ENCODE peak calls at places on chromosomes 16 and 17, in four cellular contexts. One of them, this sample, is unnamed.

GRCh38 chr17:4247981-4248388 is 15.8 kb downstream of the ANKFY1 start:
- DNase-seq in mesothelial cell of epicardium: no peak
- DNase-seq in uterus: no peak
- DNase-seq in GM12865: no peak
- DNase-seq in this sample: no peak

GRCh38 chr17:56319531-56319930 is 166.3 kb downstream of the ANKFN1 start:
- DNase-seq in mesothelial cell of epicardium: no peak
- DNase-seq in uterus: no peak
- DNase-seq in GM12865: peak; percentile 54
- DNase-seq in this sample: no peak

GRCh38 chr17:77867308-77867781 is 91.2 kb upstream of the TNRC6C start:
- DNase-seq in mesothelial cell of epicardium: no peak
- DNase-seq in uterus: no peak
- DNase-seq in GM12865: peak; percentile 41
- DNase-seq in this sample: no peak

GRCh38 chr17:32936894-32937500 is 9.0 kb downstream of the TMEM98 start:
- DNase-seq in mesothelial cell of epicardium: peak; percentile 71
- DNase-seq in uterus: peak; percentile 83
- DNase-seq in GM12865: peak; percentile 72
- DNase-seq in this sample: peak; percentile 66

GRCh38 chr17:58710948-58711552 is 18.6 kb downstream of the RAD51C start:
- DNase-seq in mesothelial cell of epicardium: no peak
- DNase-seq in uterus: no peak
- DNase-seq in GM12865: peak; percentile 70
- DNase-seq in this sample: peak; percentile 54

GRCh38 chr16:48628359-48628985 is 18.5 kb upstream of the N4BP1 start:
- DNase-seq in mesothelial cell of epicardium: no peak
- DNase-seq in uterus: no peak
- DNase-seq in GM12865: no peak
- DNase-seq in this sample: no peak

GRCh38 chr16:66651474-66651765 is 45.1 kb downstream of the CMTM4 start:
- DNase-seq in mesothelial cell of epicardium: no peak
- DNase-seq in uterus: no peak
- DNase-seq in GM12865: no peak
- DNase-seq in this sample: no peak

GRCh38 chr17:28745052-28745776 is 1.4 kb downstream of the TRAF4 start:
- DNase-seq in mesothelial cell of epicardium: peak; percentile 62
- DNase-seq in uterus: peak; percentile 51
- DNase-seq in GM12865: peak; percentile 65
- DNase-seq in this sample: peak; percentile 79

GRCh38 chr17:78174870-78175642 is 6.7 kb downstream of the SYNGR2 start:
- DNase-seq in mesothelial cell of epicardium: no peak
- DNase-seq in uterus: no peak
- DNase-seq in GM12865: no peak
- DNase-seq in this sample: no peak

GRCh38 chr17:40303009-40303657 is 5.8 kb upstream of the RARA start:
- DNase-seq in mesothelial cell of epicardium: no peak
- DNase-seq in uterus: peak; percentile 44
- DNase-seq in GM12865: peak; percentile 65
- DNase-seq in this sample: peak; percentile 53

GRCh38 chr17:51820252-51820651 is 338.3 kb downstream of the CA10 start:
- DNase-seq in mesothelial cell of epicardium: no peak
- DNase-seq in uterus: no peak
- DNase-seq in GM12865: no peak
- DNase-seq in this sample: no peak

GRCh38 chr17:57918017-57918895 is 37.0 kb downstream of the CUEDC1 start:
- DNase-seq in mesothelial cell of epicardium: no peak
- DNase-seq in uterus: no peak
- DNase-seq in GM12865: no peak
- DNase-seq in this sample: no peak

GRCh38 chr17:40168262-40168832 is 8.9 kb upstream of the RAPGEFL1 start:
- DNase-seq in mesothelial cell of epicardium: no peak
- DNase-seq in uterus: no peak
- DNase-seq in GM12865: peak; percentile 65
- DNase-seq in this sample: no peak

GRCh38 chr16:30430428-30430970 is 669 bp upstream of the DCTPP1 start:
- DNase-seq in mesothelial cell of epicardium: no peak
- DNase-seq in uterus: peak; percentile 33
- DNase-seq in GM12865: no peak
- DNase-seq in this sample: no peak

GRCh38 chr16:4676826-4677225 is 16.5 kb upstream of the NUDT16L1 start:
- DNase-seq in mesothelial cell of epicardium: no peak
- DNase-seq in uterus: no peak
- DNase-seq in GM12865: no peak
- DNase-seq in this sample: no peak

GRCh38 chr17:77481476-77482374 is 341.0 kb downstream of the SEC14L1 start:
- DNase-seq in mesothelial cell of epicardium: no peak
- DNase-seq in uterus: no peak
- DNase-seq in GM12865: no peak
- DNase-seq in this sample: no peak

GRCh38 chr16:66687906-66688625 is 8.5 kb downstream of the CMTM4 start:
- DNase-seq in mesothelial cell of epicardium: no peak
- DNase-seq in uterus: no peak
- DNase-seq in GM12865: no peak
- DNase-seq in this sample: no peak

GRCh38 chr17:65594585-65594940 is 33.1 kb upstream of the AXIN2 start:
- DNase-seq in mesothelial cell of epicardium: no peak
- DNase-seq in uterus: no peak
- DNase-seq in GM12865: peak; percentile 5
- DNase-seq in this sample: no peak

GRCh38 chr16:56965149-56965938 is 3.6 kb downstream of the CETP start:
- DNase-seq in mesothelial cell of epicardium: no peak
- DNase-seq in uterus: no peak
- DNase-seq in GM12865: no peak
- DNase-seq in this sample: no peak

GRCh38 chr17:29732613-29733012 is 109.9 kb upstream of the CORO6 start:
- DNase-seq in mesothelial cell of epicardium: no peak
- DNase-seq in uterus: no peak
- DNase-seq in GM12865: no peak
- DNase-seq in this sample: no peak

GRCh38 chr17:39098474-39099090 is 52.9 kb downstream of the PLXDC1 start:
- DNase-seq in mesothelial cell of epicardium: no peak
- DNase-seq in uterus: no peak
- DNase-seq in GM12865: peak; percentile 9
- DNase-seq in this sample: no peak

GRCh38 chr17:82930043-82930923 is 90.5 kb upstream of the ZNF750 start:
- DNase-seq in mesothelial cell of epicardium: peak; percentile 19
- DNase-seq in uterus: peak; percentile 12
- DNase-seq in GM12865: no peak
- DNase-seq in this sample: no peak

GRCh38 chr17:76252040-76252954 is 12.0 kb upstream of the RNF157 start:
- DNase-seq in mesothelial cell of epicardium: no peak
- DNase-seq in uterus: no peak
- DNase-seq in GM12865: peak; percentile 77
- DNase-seq in this sample: no peak

GRCh38 chr16:3188925-3189825 is 1.2 kb downstream of the OR1F1 start:
- DNase-seq in mesothelial cell of epicardium: no peak
- DNase-seq in uterus: no peak
- DNase-seq in GM12865: peak; percentile 87
- DNase-seq in this sample: peak; percentile 55

GRCh38 chr16:27776556-27776955 is 226.6 kb downstream of the KATNIP start:
- DNase-seq in mesothelial cell of epicardium: no peak
- DNase-seq in uterus: no peak
- DNase-seq in GM12865: no peak
- DNase-seq in this sample: no peak

GRCh38 chr16:28616636-28617035 is 6.8 kb upstream of the SULT1A1 start:
- DNase-seq in mesothelial cell of epicardium: no peak
- DNase-seq in uterus: no peak
- DNase-seq in GM12865: no peak
- DNase-seq in this sample: no peak

GRCh38 chr17:79940381-79941087 is 95.1 kb downstream of the TBC1D16 start:
- DNase-seq in mesothelial cell of epicardium: no peak
- DNase-seq in uterus: no peak
- DNase-seq in GM12865: no peak
- DNase-seq in this sample: no peak

DNA sequence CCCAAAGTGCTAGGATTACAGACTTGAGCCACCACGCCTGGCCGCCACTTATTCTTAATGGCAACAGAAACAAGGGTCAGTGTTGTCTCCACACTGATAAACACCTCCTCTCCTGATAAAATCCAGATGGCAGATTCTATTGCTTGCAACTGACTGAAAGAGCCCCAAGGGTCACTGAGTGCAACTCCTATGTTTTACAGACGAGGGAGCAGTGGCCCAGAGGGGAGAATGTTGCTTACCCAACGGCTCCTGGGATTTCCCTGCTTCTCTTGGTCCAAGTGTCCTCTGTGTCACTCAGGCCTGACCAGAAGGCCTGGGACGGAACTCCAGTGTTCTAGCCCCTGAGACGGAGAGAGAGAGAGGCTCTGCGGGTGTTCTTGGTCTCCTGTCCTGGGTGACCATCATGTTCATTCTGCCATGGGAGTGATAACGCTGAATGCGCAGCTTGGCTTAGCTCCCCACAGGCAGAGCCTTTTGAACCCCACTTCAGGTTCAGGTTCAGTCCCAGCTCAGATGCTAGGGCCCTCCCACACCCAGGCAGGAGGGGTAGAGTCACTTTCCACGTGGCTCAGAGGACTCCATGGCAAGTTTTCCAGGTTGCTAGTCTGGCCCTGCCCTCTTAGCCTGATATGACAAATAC is 77.3 kb upstream of the NLRP1 start:
- DNase-seq in mesothelial cell of epicardium: no peak
- DNase-seq in uterus: no peak
- DNase-seq in GM12865: no peak
- DNase-seq in this sample: no peak
- TF ChIP-seq CTCF in mesothelial cell of epicardium: no peak
- TF ChIP-seq CTCF in uterus: no peak
- TF ChIP-seq CTCF in GM12865: no peak
- TF ChIP-seq CTCF in this sample: no peak

GRCh38 chr17:6536566-6537065 is 19.7 kb downstream of the PITPNM3 start:
- DNase-seq in mesothelial cell of epicardium: no peak
- DNase-seq in uterus: no peak
- DNase-seq in GM12865: no peak
- DNase-seq in this sample: no peak
- TF ChIP-seq CTCF in mesothelial cell of epicardium: no peak
- TF ChIP-seq CTCF in uterus: no peak
- TF ChIP-seq CTCF in GM12865: no peak
- TF ChIP-seq CTCF in this sample: no peak

DNA sequence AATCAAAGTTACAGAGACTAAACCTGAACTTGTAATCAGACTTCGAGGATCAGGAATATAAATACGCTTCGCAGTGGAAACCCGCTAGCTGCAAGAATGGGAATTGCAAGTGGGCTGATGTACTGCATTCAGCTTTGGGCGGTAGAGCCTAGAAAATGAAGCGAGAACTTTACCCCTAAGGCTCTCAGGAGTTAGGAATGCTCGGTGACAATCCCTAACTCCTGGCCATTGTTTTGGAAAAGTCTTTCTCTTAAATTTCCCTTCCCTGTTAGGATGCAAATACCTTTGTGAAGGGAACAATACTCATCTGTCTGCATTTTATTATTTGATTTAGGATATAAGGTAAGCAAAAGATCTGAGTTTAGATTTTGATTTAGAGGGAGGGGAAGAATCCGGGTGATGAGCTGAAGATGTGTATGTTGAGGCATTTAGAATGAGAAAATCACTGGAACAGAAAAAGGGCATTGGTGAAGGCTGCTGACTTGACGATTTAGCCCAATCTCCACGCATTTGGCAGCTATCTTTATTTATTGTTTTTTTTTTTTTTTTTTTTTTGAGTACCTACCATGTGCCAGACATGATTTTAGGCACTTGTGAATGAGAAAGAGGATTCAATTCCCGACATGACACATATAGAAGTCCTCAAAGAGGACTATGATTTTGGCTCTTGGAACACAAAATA is 2.2 kb upstream of the TOX3 start:
- DNase-seq in mesothelial cell of epicardium: no peak
- DNase-seq in uterus: no peak
- DNase-seq in GM12865: no peak
- DNase-seq in this sample: no peak
- TF ChIP-seq CTCF in mesothelial cell of epicardium: peak; percentile 37
- TF ChIP-seq CTCF in uterus: no peak
- TF ChIP-seq CTCF in GM12865: no peak
- TF ChIP-seq CTCF in this sample: peak; percentile 68

DNA sequence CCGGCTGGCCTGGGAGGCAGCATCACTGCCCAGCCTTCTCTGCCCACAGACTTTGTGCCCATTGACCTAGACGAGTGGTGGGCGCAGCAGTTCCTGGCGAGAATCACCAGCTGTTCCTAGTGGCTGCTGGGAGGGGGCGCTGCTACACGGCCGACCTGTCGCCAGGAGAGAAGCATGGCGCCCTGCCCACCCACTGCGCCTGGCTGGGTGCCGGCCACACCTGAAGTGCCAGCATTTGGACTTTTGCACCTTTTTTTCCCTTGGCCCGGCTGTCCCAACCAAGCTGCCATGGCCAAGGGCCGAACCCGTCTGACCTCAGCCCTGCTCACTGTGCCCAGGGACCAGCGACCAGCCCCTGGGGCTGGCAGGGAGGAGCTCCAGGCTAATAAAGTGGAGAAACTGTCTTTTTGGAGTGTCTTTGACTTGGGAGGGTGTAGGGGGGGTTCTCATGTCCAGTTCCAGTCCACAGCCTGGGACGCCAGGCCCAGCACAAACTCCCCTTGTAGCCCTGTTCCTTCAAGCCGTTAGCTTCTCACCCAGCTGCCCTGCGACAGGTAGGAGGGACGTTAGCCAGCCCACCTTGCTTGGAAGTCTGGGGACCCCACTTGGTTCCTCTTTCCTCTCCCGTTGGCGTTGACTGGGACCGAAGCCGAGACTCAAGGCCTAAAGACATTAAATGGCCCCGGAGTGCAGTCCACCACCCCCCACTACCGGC is 937 bp upstream of the WDR90 start:
- DNase-seq in mesothelial cell of epicardium: no peak
- DNase-seq in uterus: no peak
- DNase-seq in GM12865: peak; percentile 76
- DNase-seq in this sample: no peak
- TF ChIP-seq CTCF in mesothelial cell of epicardium: peak; percentile 38
- TF ChIP-seq CTCF in uterus: no peak
- TF ChIP-seq CTCF in GM12865: peak; percentile 73
- TF ChIP-seq CTCF in this sample: peak; percentile 49

DNA sequence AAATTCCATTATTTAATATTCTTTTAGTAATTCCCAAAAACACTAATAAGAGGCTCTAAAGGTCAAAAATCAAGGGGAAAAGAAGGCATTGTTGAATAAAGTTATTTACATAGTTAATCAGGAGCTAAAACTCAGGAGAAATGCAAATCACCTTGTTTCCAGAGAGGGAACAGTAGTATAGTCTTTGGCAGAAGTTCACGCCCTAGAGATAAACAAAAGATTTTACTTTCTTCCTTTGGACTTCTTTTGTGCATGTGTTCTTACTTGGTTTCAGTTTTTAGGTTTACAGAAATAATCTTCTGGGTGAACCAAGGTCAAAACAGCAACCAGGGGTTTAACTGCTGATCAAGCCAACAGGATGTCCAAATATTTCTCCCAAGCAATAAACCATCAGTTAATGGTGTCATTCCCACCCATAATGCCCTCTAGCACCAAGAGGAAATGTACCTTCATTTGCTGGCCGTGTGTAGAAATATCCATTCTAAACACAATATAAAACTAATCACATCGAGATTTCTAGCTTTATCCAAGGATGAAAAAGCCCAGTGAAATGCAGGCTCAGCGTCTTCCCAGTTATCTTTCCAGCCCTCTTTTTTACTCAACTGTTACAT is 518.8 kb upstream of the SOX9 start:
- DNase-seq in mesothelial cell of epicardium: no peak
- DNase-seq in uterus: no peak
- DNase-seq in GM12865: no peak
- DNase-seq in this sample: no peak
- TF ChIP-seq CTCF in mesothelial cell of epicardium: no peak
- TF ChIP-seq CTCF in uterus: no peak
- TF ChIP-seq CTCF in GM12865: no peak
- TF ChIP-seq CTCF in this sample: no peak

This sample was measured in neural crest cell.